ENCODE peak calls at places on chromosomes 13 and 19, in nine cellular contexts. U, D, A, F, Q, M, X, Y and V are unnamed samples.
A peak's percentile ranks its signal among the peaks of the same experiment; 100 is the strongest.

GRCh38 chr19:30718728-30719127 is 346.5 kb downstream of the ZNF536 start:
- DNase-seq in U (no peak), F (no peak), X (peak; percentile 56), Y (peak; percentile 56), D (no peak), A (no peak), M (no peak), Q (peak; percentile 35), V (no peak)

GRCh38 chr13:42494157-42494556 is 79.8 kb upstream of the TNFSF11 start:
- DNase-seq in Y (no peak), F (no peak), U (no peak), Q (no peak), M (no peak), D (no peak), X (no peak), A (no peak), V (no peak)

GRCh38 chr13:60230593-60230992 is 66.9 kb upstream of the DIAPH3 start:
- DNase-seq in Q (no peak), Y (no peak), X (no peak), U (no peak), A (no peak), M (no peak), F (no peak), D (peak; percentile 1), V (no peak)

GRCh38 chr13:31614073-31614472 is 125.3 kb upstream of the RXFP2 start:
- DNase-seq in Y (no peak), D (no peak), F (no peak), X (no peak), Q (no peak), M (no peak), U (no peak), A (no peak), V (no peak)

GRCh38 chr13:79614519-79614918 is 133.6 kb downstream of the NDFIP2 start:
- DNase-seq in A (no peak), F (no peak), Y (no peak), D (no peak), Q (no peak), X (no peak), M (no peak), U (no peak), V (no peak)

GRCh38 chr19:20923077-20923871 is at the start of gene ZNF85:
- DNase-seq in Y (peak; percentile 70), X (peak; percentile 98), D (peak; percentile 88), U (peak; percentile 94), A (peak; percentile 85), F (peak; percentile 84), Q (peak; percentile 94), M (peak; percentile 57), V (peak; percentile 94)

GRCh38 chr19:34145741-34146202 is 26.5 kb upstream of the LSM14A start:
- DNase-seq in X (peak; percentile 72), U (no peak), F (no peak), A (peak; percentile 29), Y (no peak), D (peak; percentile 56), M (no peak), Q (peak; percentile 56), V (no peak)

GRCh38 chr13:49690133-49690989 is 925 bp downstream of the EBPL start:
- DNase-seq in M (peak; percentile 21), X (peak; percentile 71), U (no peak), F (no peak), A (peak; percentile 26), Y (peak; percentile 26), Q (peak; percentile 70), D (peak; percentile 87), V (no peak)

GRCh38 chr19:2059422-2060201 is 8.6 kb upstream of the MKNK2 start:
- DNase-seq in Q (peak; percentile 89), F (no peak), M (no peak), X (peak; percentile 95), Y (peak; percentile 91), D (peak; percentile 61), U (peak; percentile 74), A (peak; percentile 63), V (peak; percentile 66)

GRCh38 chr19:35710784-35711723 is 6.7 kb downstream of the ZBTB32 start:
- DNase-seq in Q (no peak), M (peak; percentile 43), U (no peak), A (no peak), D (no peak), Y (no peak), F (peak; percentile 94), X (no peak), V (no peak)

GRCh38 chr19:48624791-48625723 is 5.8 kb downstream of the SPHK2 start:
- DNase-seq in Q (no peak), M (no peak), Y (peak; percentile 49), U (peak; percentile 39), F (no peak), X (no peak), A (no peak), D (no peak), V (no peak)

GRCh38 chr19:48623556-48624066 is 4.3 kb downstream of the SPHK2 start:
- DNase-seq in A (no peak), X (no peak), D (no peak), M (no peak), Q (no peak), F (no peak), Y (no peak), U (no peak), V (no peak)

GRCh38 chr19:48625891-48626327 is 6.6 kb downstream of the SPHK2 start:
- DNase-seq in U (peak; percentile 41), X (peak; percentile 62), Q (no peak), M (no peak), F (no peak), Y (peak; percentile 47), D (no peak), A (no peak), V (no peak)

GRCh38 chr19:48627211-48627864 is 8.0 kb downstream of the SPHK2 start:
- DNase-seq in Q (no peak), U (no peak), D (no peak), F (no peak), X (no peak), A (no peak), M (no peak), Y (peak; percentile 35), V (no peak)

GRCh38 chr19:48624067-48624594 is 4.8 kb downstream of the SPHK2 start:
- DNase-seq in F (peak; percentile 81), A (peak; percentile 98), X (peak; percentile 99), Q (peak; percentile 99), U (peak; percentile 99), D (peak; percentile 97), Y (peak; percentile 99), M (peak; percentile 98), V (peak; percentile 97)
- TF ChIP-seq POLR2A in F (peak; percentile 64), A (peak; percentile 31), X (peak; percentile 18), Q (no peak), U (no peak), D (no peak), Y (no peak), M (peak; percentile 55), V (no peak)

GRCh38 chr13:77329133-77330008 is 2.5 kb upstream of the MYCBP2 start:
- DNase-seq in M (peak; percentile 56), Q (peak; percentile 90), D (peak; percentile 96), F (peak; percentile 98), Y (peak; percentile 84), X (peak; percentile 95), A (peak; percentile 80), U (peak; percentile 88), V (peak; percentile 75)
- TF ChIP-seq POLR2A in M (peak; percentile 80), Q (peak; percentile 76), D (no peak), F (peak; percentile 86), Y (peak; percentile 71), X (peak; percentile 73), A (peak; percentile 36), U (no peak), V (no peak)

GRCh38 chr13:73058741-73059459 is at the start of gene KLF5:
- DNase-seq in A (peak; percentile 95), U (peak; percentile 97), X (peak; percentile 97), Y (peak; percentile 98), Q (peak; percentile 99), F (peak; percentile 48), M (peak; percentile 96), D (peak; percentile 89), V (peak; percentile 96)
- TF ChIP-seq POLR2A in A (peak; percentile 95), U (peak; percentile 98), X (peak; percentile 52), Y (peak; percentile 90), Q (peak; percentile 98), F (peak; percentile 84), M (peak; percentile 57), D (peak; percentile 80), V (peak; percentile 91)

DNA sequence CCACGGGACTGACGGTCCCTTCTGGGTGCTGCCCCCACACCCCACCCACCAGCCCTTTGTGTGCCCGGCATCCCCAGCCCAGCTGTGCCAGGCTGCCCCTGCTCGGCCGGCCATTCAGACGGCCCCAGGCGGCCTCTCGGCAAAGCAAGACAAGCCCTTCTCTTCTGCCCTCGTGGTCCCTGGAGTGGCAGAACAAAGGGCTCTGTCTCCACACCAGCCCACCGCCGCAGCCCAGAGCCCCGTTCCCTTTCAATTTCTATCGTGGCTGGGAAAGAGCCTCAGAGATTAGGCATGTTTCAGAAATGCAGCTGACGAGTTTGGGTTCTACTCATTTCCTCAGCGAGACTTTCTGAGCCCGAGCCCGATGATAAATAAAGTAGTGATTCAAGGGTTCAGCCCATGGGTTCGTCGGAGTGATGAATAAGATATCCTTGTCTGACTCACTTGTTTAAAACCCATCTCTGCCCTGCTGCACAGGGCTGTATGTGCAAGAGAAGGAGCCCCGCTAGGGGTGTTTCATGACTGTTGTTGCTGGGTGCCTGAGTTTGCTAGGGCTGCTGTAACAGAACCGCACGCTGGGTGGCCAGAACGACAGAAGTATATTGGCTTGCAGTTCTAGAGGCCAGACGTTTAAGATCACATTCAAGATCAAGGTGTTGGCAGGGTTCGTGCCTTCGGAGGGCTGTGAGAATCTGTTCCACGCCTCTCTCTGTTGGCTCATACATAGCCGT is 4.3 kb downstream of the MYO9B start:
- DNase-seq in M (peak; percentile 54), X (peak; percentile 95), U (peak; percentile 82), F (peak; percentile 84), Y (peak; percentile 33), D (peak; percentile 99), A (peak; percentile 90), Q (peak; percentile 44), V (peak; percentile 66)
- TF ChIP-seq POLR2A in M (no peak), X (no peak), U (no peak), F (no peak), Y (no peak), D (peak; percentile 94), A (peak; percentile 30), Q (no peak), V (no peak)

GRCh38 chr13:39105110-39105509 is 66.9 kb downstream of the NHLRC3 start:
- DNase-seq in Q (no peak), A (no peak), D (no peak), Y (no peak), U (no peak), M (no peak), F (no peak), X (no peak), V (no peak)
- TF ChIP-seq POLR2A in Q (no peak), A (no peak), D (no peak), Y (no peak), U (no peak), M (no peak), F (no peak), X (no peak), V (no peak)

DNA sequence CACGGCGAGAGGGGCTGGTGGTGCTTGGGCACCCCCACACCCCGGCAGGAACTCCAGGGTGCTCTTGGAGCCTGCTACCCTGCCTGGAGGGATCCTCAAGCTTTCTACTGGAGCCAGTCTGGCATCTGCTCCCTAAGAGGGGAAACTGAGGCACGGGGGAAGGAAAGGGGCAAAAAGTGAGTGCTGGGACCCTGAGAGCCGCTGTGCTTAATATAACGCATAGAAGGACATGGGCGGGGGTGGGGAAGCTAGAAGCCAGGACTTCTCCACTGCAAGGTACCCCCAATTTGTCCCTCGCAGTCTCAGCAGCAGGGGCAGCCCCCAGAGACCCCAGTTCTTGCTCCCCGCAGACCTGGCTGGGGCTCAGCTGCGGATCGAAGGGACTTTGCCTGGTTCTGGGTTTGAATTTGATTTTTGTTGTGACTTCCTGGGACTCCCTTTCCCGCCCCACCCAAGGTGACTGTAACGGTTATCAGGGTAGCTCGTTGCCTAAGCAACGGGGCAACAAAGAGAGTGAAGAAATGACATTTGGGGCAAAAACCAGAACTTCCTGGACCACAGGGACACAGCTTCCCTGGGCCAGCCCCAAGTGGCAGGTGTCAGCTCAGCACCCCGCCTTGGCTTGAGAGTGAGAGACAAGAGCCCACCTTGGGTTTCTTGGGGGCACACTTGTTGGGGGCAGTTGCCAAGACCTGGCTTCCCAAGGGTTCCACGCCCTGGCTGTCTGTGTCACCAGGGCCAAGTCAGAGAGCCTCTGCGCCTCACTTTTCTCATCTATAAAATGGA is 638 bp downstream of the ADGRE5 start:
- DNase-seq in U (peak; percentile 64), X (peak; percentile 61), Y (no peak), Q (peak; percentile 73), M (no peak), D (peak; percentile 20), F (no peak), A (peak; percentile 55), V (no peak)
- TF ChIP-seq POLR2A in U (no peak), X (no peak), Y (no peak), Q (no peak), M (no peak), D (no peak), F (peak; percentile 42), A (no peak), V (no peak)